ENCODE peak calls at places on chromosomes 2 and 18, in six cellular contexts. F, A, R, H, J and G are unnamed samples.

GRCh38 chr18:10408131-10408530 is 46.3 kb upstream of the APCDD1 start:
- DNase-seq in F (no peak), H (no peak), A (no peak), R (no peak), J (no peak), G (no peak)

GRCh38 chr2:37394263-37394662 is 49.8 kb downstream of the QPCT start:
- DNase-seq in J (no peak), R (no peak), H (no peak), A (no peak), F (peak; percentile 6), G (no peak)

GRCh38 chr18:72985686-72986085 is 117.9 kb upstream of the NETO1 start:
- DNase-seq in F (no peak), R (no peak), A (no peak), J (no peak), H (no peak), G (no peak)

GRCh38 chr18:41938445-41938844 is 16.6 kb upstream of the PIK3C3 start:
- DNase-seq in F (no peak), J (no peak), H (no peak), A (no peak), R (no peak), G (no peak)

GRCh38 chr2:133791191-133791590 is 222.9 kb upstream of the NCKAP5 start:
- DNase-seq in A (no peak), H (no peak), R (no peak), F (no peak), J (no peak), G (no peak)

GRCh38 chr18:69411199-69411598 is 10.5 kb downstream of the DOK6 start:
- DNase-seq in R (no peak), J (no peak), H (no peak), A (no peak), F (no peak), G (no peak)

GRCh38 chr2:105929506-105929905 is 184.8 kb downstream of the NCK2 start:
- DNase-seq in F (no peak), J (peak; percentile 26), A (no peak), R (peak; percentile 78), H (peak; percentile 21), G (peak; percentile 64)

GRCh38 chr2:149129433-149129832 is 90.9 kb downstream of the LYPD6B start:
- DNase-seq in F (no peak), H (no peak), A (no peak), J (no peak), R (no peak), G (no peak)

GRCh38 chr2:115910270-115910669 is 1467.8 kb downstream of the DPP10 start:
- DNase-seq in R (no peak), A (no peak), J (no peak), F (no peak), H (no peak), G (no peak)

GRCh38 chr2:234950730-234951385 is 959 bp upstream of the SH3BP4 start:
- DNase-seq in A (no peak), R (peak; percentile 43), F (no peak), J (no peak), H (peak; percentile 22), G (no peak)

GRCh38 chr2:37681587-37681986 is 10.1 kb upstream of the CDC42EP3 start:
- DNase-seq in J (no peak), R (no peak), A (no peak), H (no peak), F (no peak), G (no peak)

GRCh38 chr2:25112113-25112512 is 56.3 kb downstream of the POMC start:
- DNase-seq in A (peak; percentile 26), J (no peak), F (no peak), H (no peak), R (no peak), G (no peak)

GRCh38 chr2:174339971-174340399 is 5.2 kb downstream of the SP9 start:
- DNase-seq in R (no peak), J (no peak), H (no peak), A (no peak), F (no peak), G (no peak)

GRCh38 chr2:25041307-25041927 is 459 bp upstream of the EFR3B start:
- DNase-seq in A (peak; percentile 80), H (peak; percentile 70), F (peak; percentile 83), R (peak; percentile 66), J (peak; percentile 69), G (peak; percentile 39)

GRCh38 chr2:37625781-37626548 is 45.5 kb downstream of the CDC42EP3 start:
- DNase-seq in J (no peak), R (peak; percentile 81), H (peak; percentile 45), F (no peak), A (no peak), G (peak; percentile 46)

GRCh38 chr2:181573140-181573736 is 83.7 kb downstream of the CERKL start:
- DNase-seq in F (no peak), R (no peak), H (no peak), J (no peak), A (no peak), G (no peak)

GRCh38 chr18:49524349-49524748 is 37.3 kb upstream of the C18orf32 start:
- DNase-seq in A (no peak), J (no peak), R (no peak), H (no peak), F (no peak), G (no peak)

GRCh38 chr2:27573452-27573851 is 9.4 kb upstream of the ZNF512 start:
- DNase-seq in F (no peak), H (no peak), J (no peak), A (no peak), R (no peak), G (no peak)

GRCh38 chr2:38116762-38117161 is 40.8 kb upstream of the CYP1B1 start:
- DNase-seq in R (no peak), F (no peak), H (no peak), J (no peak), A (peak; percentile 59), G (no peak)

GRCh38 chr2:43032248-43032893 is 194.0 kb downstream of the ZFP36L2 start:
- DNase-seq in F (no peak), R (peak; percentile 81), H (peak; percentile 87), J (peak; percentile 51), A (peak; percentile 92), G (no peak)

GRCh38 chr18:65215865-65216466 is 534.8 kb upstream of the CDH7 start:
- DNase-seq in H (no peak), F (no peak), J (no peak), A (no peak), R (no peak), G (no peak)

GRCh38 chr2:219001577-219002394 is 8.6 kb upstream of the CRYBA2 start:
- DNase-seq in H (peak; percentile 91), F (peak; percentile 58), R (peak; percentile 92), J (peak; percentile 95), A (no peak), G (no peak)

GRCh38 chr2:203720922-203721672 is 14.7 kb downstream of the CD28 start:
- DNase-seq in R (no peak), F (peak; percentile 47), H (no peak), A (no peak), J (no peak), G (no peak)
- H3K4me3 ChIP-seq in R (no peak overlapping the region), F (no peak overlapping the region), H (no peak overlapping the region), A (no peak overlapping the region), J (no peak overlapping the region), G (peak overlapping the region; percentile 21)

DNA sequence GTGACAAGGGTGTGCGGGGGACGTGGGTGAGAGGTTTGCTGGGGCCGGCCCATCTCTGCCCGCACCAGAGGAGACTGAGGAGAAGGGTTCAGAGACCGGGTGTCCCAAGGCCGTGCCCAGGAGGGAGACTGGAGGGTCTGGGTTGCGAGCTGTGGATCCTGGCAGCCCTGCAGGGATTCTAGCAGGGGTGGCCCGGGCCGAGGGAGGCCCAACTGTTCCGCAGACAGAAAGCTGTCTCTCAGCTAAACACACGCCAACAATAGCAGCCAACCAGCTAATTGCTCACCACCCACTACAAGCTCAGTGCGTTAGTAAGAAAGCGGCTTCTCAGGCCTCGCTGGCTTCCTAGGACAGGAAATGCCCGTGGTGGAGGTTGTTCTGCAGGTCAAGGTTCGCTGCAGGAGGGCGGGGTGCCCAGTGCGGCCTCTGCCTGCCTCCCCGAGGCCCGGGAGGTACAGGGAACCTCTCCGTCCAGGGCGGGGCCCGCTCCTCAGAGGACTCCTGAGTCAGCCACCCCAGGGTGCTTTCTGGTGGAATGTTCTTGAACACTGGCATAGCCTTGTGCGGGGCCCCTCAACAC is 282.0 kb upstream of the PXDN start:
- DNase-seq in R (no peak), J (no peak), H (peak; percentile 33), F (no peak), A (no peak), G (no peak)
- H3K27me3 ChIP-seq in R (no peaks in the 10 kb centered on the region), J (no peaks in the 10 kb centered on the region), H (no peaks in the 10 kb centered on the region), F (no peaks in the 10 kb centered on the region), A (no peaks in the 10 kb centered on the region), G (no peaks in the 10 kb centered on the region)

DNA sequence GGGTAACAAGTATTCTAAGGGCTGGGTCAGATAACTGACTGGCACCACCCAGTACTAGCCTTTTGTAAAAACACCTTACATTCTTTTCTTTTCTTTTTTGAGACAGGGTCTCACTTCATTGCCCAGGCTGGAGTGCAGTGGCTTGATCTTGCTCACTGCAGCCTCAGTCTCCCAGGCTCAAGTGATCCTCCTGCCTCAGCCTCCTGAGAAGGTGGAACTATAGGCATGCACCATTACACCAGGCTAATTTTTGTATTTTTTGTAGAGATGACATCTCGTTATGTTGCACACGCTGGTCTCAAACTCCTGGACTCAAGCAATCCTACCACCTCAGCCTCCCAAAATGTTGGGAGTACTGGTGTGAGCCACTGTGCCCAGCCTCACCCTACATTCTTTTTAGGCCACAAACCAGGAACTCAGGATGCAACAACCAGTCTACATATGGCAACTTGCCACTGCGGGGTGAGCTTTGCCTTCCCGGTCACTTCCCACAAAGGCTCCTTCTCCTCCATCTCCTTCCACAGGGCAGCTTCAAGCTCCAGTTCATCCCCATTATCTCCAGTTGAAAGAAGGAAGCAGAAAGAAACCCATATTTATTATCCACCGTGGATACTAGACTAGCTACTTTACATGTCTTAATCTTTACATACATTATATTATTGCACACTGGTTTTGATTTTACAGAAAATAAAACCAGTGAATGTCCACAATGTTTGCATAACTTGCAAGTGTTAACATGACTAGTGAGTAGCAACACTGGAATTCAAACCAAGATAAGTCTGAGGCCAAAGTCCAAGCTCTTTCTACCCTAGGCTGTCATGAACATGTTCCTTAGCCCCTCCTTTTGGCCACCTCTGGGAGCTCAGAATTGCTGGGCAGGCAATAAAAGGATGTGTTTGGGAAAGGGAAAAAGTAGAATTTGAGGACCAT is 23.7 kb upstream of the AP1S3 start:
- DNase-seq in R (peak; percentile 72), J (peak; percentile 82), H (peak; percentile 65), F (no peak), A (no peak), G (no peak)
- H3K27ac ChIP-seq in R (no peak overlapping the region), J (peak overlapping the region; percentile 72), H (peak overlapping the region; percentile 70), F (no peak overlapping the region), A (no peak overlapping the region), G (no peak overlapping the region)

DNA sequence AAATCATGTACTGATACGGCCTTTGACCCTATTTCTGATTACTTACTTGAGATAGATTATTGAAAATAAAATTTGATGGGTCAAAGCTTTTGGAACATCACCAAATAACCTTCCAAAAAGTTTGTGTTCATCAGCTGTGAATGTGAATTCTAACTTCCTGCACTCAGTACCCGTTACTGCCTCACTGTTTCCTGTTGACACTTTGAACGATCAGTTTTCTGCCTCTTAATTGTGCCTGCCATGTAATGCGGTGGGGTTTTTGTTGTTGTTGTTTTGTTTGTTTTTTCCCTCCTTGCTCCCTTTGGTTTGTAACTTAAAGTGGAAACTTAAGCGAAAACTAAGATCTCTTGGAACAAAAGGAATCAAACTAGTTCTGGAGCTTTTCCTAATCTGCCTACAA is 18.9 kb downstream of the ATG16L1 start:
- DNase-seq in F (no peak), J (no peak), H (no peak), A (no peak), R (no peak), G (no peak)
- H3K4me3 ChIP-seq in F (no peak overlapping the region), J (no peak overlapping the region), H (no peak overlapping the region), A (no peak overlapping the region), R (no peak overlapping the region), G (peak overlapping the region; percentile 38)